ENCODE peak calls at places on chromosomes 4 and X, in nine cellular contexts. X is endothelial cell; I is activated CD4-positive, alpha-beta T cell treated with anti-CD3 and anti-CD28 coated beads, Interleukin-2, amount 50 U/mL, for 24 hours; J is MG63; G is NT2/D1; B is gastrocnemius medialis; F is HTR-8/SVneo; W is tibial nerve; T is hepatocyte. K is an unnamed sample.

GRCh38 chr4:101128473-101128872 is 218.9 kb downstream of the PPP3CA start:
- DNase-seq in X (no peak), I (no peak), J (no peak), G (no peak), B (no peak), F (no peak), W (no peak), T (no peak), K (no peak)

GRCh38 chr4:71648448-71648847 is 135.4 kb downstream of the GC start:
- DNase-seq in X (no peak), I (no peak), J (no peak), G (no peak), B (no peak), F (no peak), W (no peak), T (no peak), K (no peak)

GRCh38 chr4:185122681-185123345 is 20.3 kb upstream of the SLC25A4 start:
- DNase-seq in X (no peak), I (no peak), J (no peak), G (no peak), B (no peak), F (no peak), W (no peak), T (no peak), K (no peak)

GRCh38 chr4:55979562-55979961 is 30.8 kb downstream of the CEP135 start:
- DNase-seq in X (no peak), I (no peak), J (no peak), G (no peak), B (no peak), F (no peak), W (no peak), T (no peak), K (no peak)

GRCh38 chrX:36336746-36337145 is 417.2 kb downstream of the CFAP47 start:
- DNase-seq in X (no peak), I (no peak), J (no peak), G (no peak), B (no peak), F (no peak), W (no peak), T (no peak), K (no peak)

GRCh38 chr4:172770787-172771186 is 397.8 kb upstream of the GALNT7 start:
- DNase-seq in X (no peak), I (no peak), J (no peak), G (no peak), B (no peak), F (no peak), W (no peak), T (no peak), K (no peak)

GRCh38 chrX:40300286-40300890 is 202.6 kb upstream of the BCOR start:
- DNase-seq in X (no peak), I (no peak), J (no peak), G (no peak), B (no peak), F (no peak), W (no peak), T (no peak), K (peak; percentile 77)

GRCh38 chr4:8905236-8905772 is 33.7 kb upstream of the HMX1 start:
- DNase-seq in X (no peak), I (no peak), J (no peak), G (no peak), B (no peak), F (no peak), W (no peak), T (no peak), K (no peak)

GRCh38 chr4:146508229-146508939 is 13.4 kb downstream of the SLC10A7 start:
- DNase-seq in X (no peak), I (no peak), J (no peak), G (no peak), B (no peak), F (no peak), W (no peak), T (no peak), K (no peak)

GRCh38 chr4:73730292-73730691 is 10.1 kb upstream of the CXCL8 start:
- DNase-seq in X (no peak), I (no peak), J (peak; percentile 7), G (no peak), B (no peak), F (no peak), W (no peak), T (no peak), K (no peak)

GRCh38 chrX:124388562-124388961 is 42.2 kb downstream of the SH2D1A start:
- DNase-seq in X (peak; percentile 56), I (peak; percentile 2), J (peak; percentile 2), G (peak; percentile 18), B (peak; percentile 12), F (peak; percentile 1), W (peak; percentile 16), T (peak; percentile 73), K (peak; percentile 48)

GRCh38 chrX:110745288-110745687 is 50.3 kb downstream of the CHRDL1 start:
- DNase-seq in X (no peak), I (no peak), J (no peak), G (no peak), B (no peak), F (no peak), W (no peak), T (no peak), K (no peak)

GRCh38 chr4:1233641-1234277 is 15.2 kb downstream of the CTBP1 start:
- DNase-seq in X (no peak), I (no peak), J (no peak), G (no peak), B (no peak), F (no peak), W (peak; percentile 54), T (peak; percentile 48), K (no peak)

GRCh38 chr4:17188035-17188967 is 289.9 kb upstream of the LDB2 start:
- DNase-seq in X (no peak), I (no peak), J (no peak), G (no peak), B (no peak), F (no peak), W (no peak), T (no peak), K (no peak)

GRCh38 chrX:39726810-39727209 is 370.9 kb downstream of the BCOR start:
- DNase-seq in X (no peak), I (no peak), J (peak; percentile 33), G (no peak), B (peak; percentile 16), F (peak; percentile 38), W (no peak), T (no peak), K (no peak)

GRCh38 chrX:22314692-22315091 is 42.0 kb downstream of the CBLL2 start:
- DNase-seq in X (no peak), I (no peak), J (peak; percentile 26), G (no peak), B (no peak), F (no peak), W (no peak), T (no peak), K (no peak)

GRCh38 chrX:31499120-31499519 is 427.3 kb upstream of the FTHL17 start:
- DNase-seq in X (no peak), I (no peak), J (peak; percentile 70), G (no peak), B (no peak), F (peak; percentile 2), W (no peak), T (no peak), K (no peak)

GRCh38 chr4:175929441-175929840 is 117.4 kb upstream of the GPM6A start:
- DNase-seq in X (no peak), I (no peak), J (no peak), G (no peak), B (no peak), F (peak; percentile 7), W (no peak), T (no peak), K (no peak)

GRCh38 chr4:65623509-65623908 is 46.8 kb downstream of the EPHA5 start:
- DNase-seq in X (no peak), I (no peak), J (no peak), G (no peak), B (no peak), F (peak; percentile 17), W (no peak), T (no peak), K (no peak)

GRCh38 chrX:120334137-120334536 is 22.9 kb upstream of the TMEM255A start:
- DNase-seq in X (no peak), I (no peak), J (no peak), G (no peak), B (no peak), F (no peak), W (no peak), T (no peak), K (no peak)

GRCh38 chr4:10456270-10457254 is 664 bp downstream of the ZNF518B start:
- DNase-seq in X (peak; percentile 53), I (peak; percentile 18), J (peak; percentile 57), G (peak; percentile 36), B (peak; percentile 20), F (peak; percentile 34), W (no peak), T (peak; percentile 81), K (no peak)

GRCh38 chrX:134010690-134011089 is 25.3 kb upstream of the GPC3 start:
- DNase-seq in X (no peak), I (no peak), J (no peak), G (no peak), B (no peak), F (no peak), W (no peak), T (no peak), K (no peak)

GRCh38 chr4:149108626-149109025 is 666.4 kb upstream of the NR3C2 start:
- DNase-seq in X (no peak), I (no peak), J (no peak), G (no peak), B (no peak), F (no peak), W (no peak), T (no peak), K (no peak)

GRCh38 chr4:75385139-75385538 is 129.1 kb downstream of the RCHY1 start:
- DNase-seq in X (no peak), I (no peak), J (no peak), G (no peak), B (no peak), F (no peak), W (no peak), T (no peak), K (no peak)

GRCh38 chrX:119605739-119606507 is at the start of gene NKRF:
- DNase-seq in X (peak; percentile 78), I (peak; percentile 74), J (peak; percentile 84), G (peak; percentile 93), B (peak; percentile 86), F (peak; percentile 60), W (peak; percentile 89), T (peak; percentile 93), K (peak; percentile 91)

GRCh38 chr4:148203056-148203898 is 238.9 kb downstream of the NR3C2 start:
- DNase-seq in X (no peak), I (no peak), J (no peak), G (peak; percentile 27), B (no peak), F (no peak), W (no peak), T (peak; percentile 46), K (no peak)